ENCODE peak calls at places on chromosomes 1 and 21, in ten cellular contexts. P is esophagus squamous epithelium, S is mucosa of descending colon, W is fibroblast of the aortic adventitia, C is brain microvascular endothelial cell, B is AG10803, I is sigmoid colon, N is astrocyte of the spinal cord, E is OCI-LY7, M is AG09309. V is an unnamed sample.

GRCh38 chr1:54001620-54002019 is 16.4 kb downstream of the LDLRAD1 start:
- DNase-seq in P (no peak), S (no peak), W (no peak), C (no peak), B (no peak), I (no peak), N (no peak), E (no peak), M (no peak), V (no peak)

GRCh38 chr1:232226197-232226681 is 403.7 kb downstream of the SIPA1L2 start:
- DNase-seq in P (no peak), S (peak; percentile 7), W (peak; percentile 15), C (peak; percentile 48), B (peak; percentile 69), I (no peak), N (peak; percentile 72), E (no peak), M (peak; percentile 46), V (no peak)

GRCh38 chr1:207032528-207033017 is at the start of gene C1orf116:
- DNase-seq in P (no peak), S (peak; percentile 86), W (no peak), C (no peak), B (no peak), I (no peak), N (no peak), E (no peak), M (no peak), V (no peak)

GRCh38 chr1:154626456-154627246 is 18.7 kb upstream of the ADAR start:
- DNase-seq in P (no peak), S (no peak), W (no peak), C (no peak), B (no peak), I (no peak), N (no peak), E (peak; percentile 48), M (no peak), V (no peak)

GRCh38 chr1:223802602-223803001 is 43.1 kb downstream of the TP53BP2 start:
- DNase-seq in P (no peak), S (no peak), W (no peak), C (no peak), B (no peak), I (no peak), N (no peak), E (no peak), M (no peak), V (no peak)

GRCh38 chr21:43951911-43952703 is 60.0 kb upstream of the TRAPPC10 start:
- DNase-seq in P (no peak), S (peak; percentile 24), W (no peak), C (no peak), B (no peak), I (no peak), N (no peak), E (no peak), M (no peak), V (no peak)

GRCh38 chr1:190168116-190168515 is 309.5 kb downstream of the BRINP3 start:
- DNase-seq in P (no peak), S (no peak), W (peak; percentile 85), C (peak; percentile 64), B (no peak), I (no peak), N (peak; percentile 86), E (no peak), M (no peak), V (no peak)

GRCh38 chr1:229523052-229523451 is 14.9 kb upstream of the NUP133 start:
- DNase-seq in P (no peak), S (no peak), W (no peak), C (no peak), B (no peak), I (no peak), N (no peak), E (no peak), M (no peak), V (no peak)

GRCh38 chr1:181208967-181209366 is 120.5 kb downstream of the IER5 start:
- DNase-seq in P (no peak), S (no peak), W (no peak), C (no peak), B (no peak), I (no peak), N (no peak), E (no peak), M (no peak), V (no peak)

GRCh38 chr1:23720256-23720995 is 22.8 kb upstream of the ELOA start:
- DNase-seq in P (no peak), S (no peak), W (no peak), C (no peak), B (no peak), I (no peak), N (no peak), E (peak; percentile 33), M (no peak), V (no peak)

GRCh38 chr1:247228133-247228532 is 27.7 kb upstream of the VN1R5 start:
- DNase-seq in P (no peak), S (no peak), W (peak; percentile 41), C (peak; percentile 35), B (peak; percentile 9), I (no peak), N (peak; percentile 20), E (no peak), M (peak; percentile 2), V (no peak)

GRCh38 chr1:208042868-208043267 is 131.9 kb upstream of the CD34 start:
- DNase-seq in P (no peak), S (no peak), W (no peak), C (no peak), B (no peak), I (no peak), N (no peak), E (no peak), M (no peak), V (no peak)

GRCh38 chr1:223331929-223332328 is 32.0 kb downstream of the SUSD4 start:
- DNase-seq in P (no peak), S (no peak), W (peak; percentile 51), C (peak; percentile 5), B (peak; percentile 80), I (no peak), N (peak; percentile 53), E (no peak), M (no peak), V (no peak)

GRCh38 chr21:43297989-43298388 is 128.9 kb downstream of the SIK1 start:
- DNase-seq in P (no peak), S (no peak), W (no peak), C (no peak), B (no peak), I (no peak), N (no peak), E (no peak), M (no peak), V (no peak)

GRCh38 chr1:219467524-219467923 is 145.4 kb downstream of the ZC3H11B start:
- DNase-seq in P (no peak), S (no peak), W (peak; percentile 66), C (no peak), B (no peak), I (no peak), N (no peak), E (no peak), M (no peak), V (no peak)

GRCh38 chr1:66342707-66343106 is 191.2 kb upstream of the SGIP1 start:
- DNase-seq in P (no peak), S (no peak), W (no peak), C (no peak), B (no peak), I (no peak), N (no peak), E (peak; percentile 70), M (no peak), V (no peak)
- H3K4me3 ChIP-seq in P (no peak overlapping the region), S (no peak overlapping the region), W (no peak overlapping the region), C (no peak overlapping the region), B (no peak overlapping the region), I (no peak overlapping the region), N (no peak overlapping the region), E (peak overlapping the region; percentile 51), M (no peak overlapping the region), V (no peak overlapping the region)

GRCh38 chr1:201229771-201230635 is 39.4 kb downstream of the IGFN1 start:
- DNase-seq in P (no peak), S (no peak), W (peak; percentile 51), C (peak; percentile 41), B (peak; percentile 44), I (no peak), N (peak; percentile 48), E (no peak), M (peak; percentile 40), V (no peak)
- TF ChIP-seq CTCF in P (no peak), S (no peak), W (peak; percentile 9), C (peak; percentile 9), B (peak; percentile 30), I (no peak), N (peak; percentile 27), E (no peak), M (peak; percentile 24), V (no peak)

GRCh38 chr21:25465263-25465662 is 142.0 kb downstream of the MRPL39 start:
- DNase-seq in P (no peak), S (no peak), W (no peak), C (no peak), B (no peak), I (no peak), N (no peak), E (no peak), M (no peak), V (no peak)
- H3K4me3 ChIP-seq in P (no peak overlapping the region), S (no peak overlapping the region), W (no peak overlapping the region), C (no peak overlapping the region), B (no peak overlapping the region), I (no peak overlapping the region), N (no peak overlapping the region), E (no peak overlapping the region), M (no peak overlapping the region), V (no peak overlapping the region)

DNA sequence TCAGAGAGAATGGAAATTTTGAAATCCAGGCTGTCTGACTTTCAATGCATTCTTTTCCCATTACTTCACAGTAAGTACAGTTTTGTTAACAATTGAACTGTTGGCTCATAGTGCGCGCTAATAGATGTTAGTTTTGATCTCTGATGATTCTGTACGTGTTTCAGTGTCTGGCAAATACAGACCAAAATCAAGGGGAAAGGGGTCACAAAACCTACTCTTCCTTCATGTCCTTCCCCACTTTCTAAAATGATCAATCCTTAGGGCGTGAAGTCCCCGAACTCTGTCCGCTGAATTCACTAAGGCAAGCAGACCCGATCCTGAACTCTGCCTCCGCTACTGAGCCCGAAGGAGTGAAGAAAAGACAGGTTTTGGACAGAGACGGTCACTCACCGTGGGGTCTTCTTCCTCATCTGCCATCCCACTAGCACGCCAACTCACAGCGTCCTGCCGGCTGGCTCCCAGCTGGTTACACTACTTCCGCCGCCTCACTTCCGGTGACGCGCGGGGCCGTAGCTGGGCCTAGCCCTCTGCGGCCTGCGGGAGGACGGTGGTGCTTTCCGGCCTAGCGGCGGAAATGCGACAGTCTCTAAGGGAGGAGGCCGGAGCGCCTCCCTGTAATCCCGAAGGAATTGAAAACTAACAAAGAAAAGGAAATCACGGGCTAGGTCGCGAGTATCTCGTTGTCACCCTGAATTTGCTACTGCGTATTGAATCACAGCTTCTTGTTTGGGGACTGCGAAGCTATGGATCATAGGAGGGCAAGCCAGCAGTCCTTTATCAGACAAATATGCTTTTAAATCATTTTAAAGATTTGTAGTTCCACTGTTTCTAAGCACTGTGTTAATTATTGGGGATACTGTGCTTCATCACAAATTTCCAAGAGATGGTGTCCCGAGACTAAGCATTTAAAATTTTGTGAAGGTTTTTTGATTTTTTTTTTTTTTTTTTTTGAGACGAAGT is at the start of gene TAF13:
- DNase-seq in P (peak; percentile 75), S (peak; percentile 94), W (peak; percentile 96), C (peak; percentile 95), B (peak; percentile 97), I (peak; percentile 97), N (peak; percentile 97), E (peak; percentile 96), M (peak; percentile 81), V (peak; percentile 93)
- TF ChIP-seq CTCF in P (peak; percentile 50), S (no peak), W (peak; percentile 41), C (peak; percentile 42), B (peak; percentile 25), I (peak; percentile 75), N (peak; percentile 24), E (peak; percentile 17), M (peak; percentile 31), V (no peak)